ENCODE peak calls at places on chromosomes 12 and 14, in four cellular contexts. Y is sciatic nerve, B is GM19239, C is retina. J is an unnamed sample.

GRCh38 chr12:87813476-87814234 is 215.5 kb downstream of the C12orf50 start:
- DNase-seq in Y (no peak), B (no peak), C (no peak), J (no peak)

GRCh38 chr12:122825773-122826724 is 9.2 kb upstream of the HIP1R start:
- DNase-seq in Y (peak), B (no peak), C (no peak), J (no peak)

GRCh38 chr14:60301685-60302084 is 52.7 kb downstream of the PPM1A start:
- DNase-seq in Y (no peak), B (no peak), C (no peak), J (no peak)

GRCh38 chr14:67487937-67488893 is at the start of gene TMEM229B:
- DNase-seq in Y (no peak), B (peak), C (no peak), J (peak)

GRCh38 chr12:52645120-52645761 is 6.8 kb downstream of the KRT2 start:
- DNase-seq in Y (no peak), B (no peak), C (no peak), J (no peak)

GRCh38 chr12:47742253-47742825 is 16.3 kb downstream of the RAPGEF3 start:
- DNase-seq in Y (no peak), B (peak), C (no peak), J (peak)

GRCh38 chr14:78921856-78922255 is 751.7 kb downstream of the NRXN3 start:
- DNase-seq in Y (no peak), B (no peak), C (no peak), J (no peak)

GRCh38 chr12:51921017-51921725 is 13.9 kb downstream of the ACVRL1 start:
- DNase-seq in Y (no peak), B (no peak), C (no peak), J (no peak)

GRCh38 chr12:49403887-49404517 is 36.7 kb downstream of the SPATS2 start:
- DNase-seq in Y (no peak), B (no peak), C (no peak), J (no peak)

GRCh38 chr12:75862692-75863471 is 168.7 kb downstream of the PHLDA1 start:
- DNase-seq in Y (no peak), B (no peak), C (no peak), J (no peak)

GRCh38 chr12:74957231-74957630 is 252.4 kb downstream of the KCNC2 start:
- DNase-seq in Y (no peak), B (no peak), C (no peak), J (no peak)

GRCh38 chr12:65895759-65896656 is 71.7 kb downstream of the HMGA2 start:
- DNase-seq in Y (no peak), B (no peak), C (peak), J (no peak)

GRCh38 chr12:55742719-55743130 is at the start of gene GDF11:
- DNase-seq in Y (peak), B (peak), C (peak), J (peak)

GRCh38 chr14:97329701-97330100 is 532.5 kb downstream of the VRK1 start:
- DNase-seq in Y (no peak), B (no peak), C (no peak), J (no peak)

GRCh38 chr12:103779410-103780092 is 61.5 kb downstream of the NT5DC3 start:
- DNase-seq in Y (no peak), B (no peak), C (no peak), J (no peak)

GRCh38 chr12:15982471-15982870 is 71.3 kb downstream of the DERA start:
- DNase-seq in Y (no peak), B (no peak), C (no peak), J (no peak)

GRCh38 chr12:113422030-113422900 is at the start of gene SDSL:
- DNase-seq in Y (peak), B (peak), C (peak), J (peak)

GRCh38 chr12:48197549-48197966 is 5.5 kb downstream of the OR10AD1 start:
- DNase-seq in Y (no peak), B (no peak), C (no peak), J (no peak)

GRCh38 chr12:93943766-93944165 is 204.6 kb upstream of the PLXNC1 start:
- DNase-seq in Y (no peak), B (no peak), C (no peak), J (no peak)

GRCh38 chr14:103546651-103547454 is 15.6 kb downstream of the BAG5 start:
- DNase-seq in Y (peak), B (peak), C (peak), J (peak)

J was measured in heart right ventricle.